ENCODE peak calls at places on chromosomes 16 and 17, in nine cellular contexts. One of them, this sample, is unnamed.

GRCh38 chr16:70589998-70590471 is 56.3 kb upstream of the IL34 start:
- DNase-seq in Caco-2: no peak
- DNase-seq in tibial artery: peak
- DNase-seq in thoracic aorta: no peak
- DNase-seq in body of pancreas: peak
- DNase-seq in endodermal cell: no peak
- DNase-seq in CD4-positive, alpha-beta T cell: no peak
- DNase-seq in tibial nerve: no peak
- DNase-seq in heart left ventricle: peak
- DNase-seq in this sample: no peak

GRCh38 chr16:54817432-54817831 is 113.2 kb upstream of the IRX5 start:
- DNase-seq in endodermal cell: peak
- DNase-seq in body of pancreas: no peak
- DNase-seq in tibial nerve: no peak
- DNase-seq in heart left ventricle: no peak
- DNase-seq in Caco-2: no peak
- DNase-seq in CD4-positive, alpha-beta T cell: no peak
- DNase-seq in tibial artery: no peak
- DNase-seq in thoracic aorta: no peak
- DNase-seq in this sample: no peak

GRCh38 chr16:4869147-4869790 is 22.0 kb downstream of the UBN1 start:
- DNase-seq in CD4-positive, alpha-beta T cell: no peak
- DNase-seq in tibial nerve: no peak
- DNase-seq in thoracic aorta: no peak
- DNase-seq in body of pancreas: peak
- DNase-seq in tibial artery: no peak
- DNase-seq in endodermal cell: no peak
- DNase-seq in Caco-2: no peak
- DNase-seq in heart left ventricle: no peak
- DNase-seq in this sample: no peak

GRCh38 chr17:50318551-50319310 is 27.2 kb upstream of the XYLT2 start:
- DNase-seq in Caco-2: peak
- DNase-seq in tibial nerve: no peak
- DNase-seq in endodermal cell: peak
- DNase-seq in heart left ventricle: no peak
- DNase-seq in CD4-positive, alpha-beta T cell: no peak
- DNase-seq in tibial artery: no peak
- DNase-seq in thoracic aorta: no peak
- DNase-seq in body of pancreas: no peak
- DNase-seq in this sample: no peak

GRCh38 chr16:1426734-1427451 is 4.0 kb upstream of the PERCC1 start:
- DNase-seq in tibial nerve: no peak
- DNase-seq in tibial artery: no peak
- DNase-seq in thoracic aorta: no peak
- DNase-seq in Caco-2: no peak
- DNase-seq in body of pancreas: no peak
- DNase-seq in endodermal cell: no peak
- DNase-seq in CD4-positive, alpha-beta T cell: no peak
- DNase-seq in heart left ventricle: no peak
- DNase-seq in this sample: no peak

GRCh38 chr16:81838794-81839193 is 59.7 kb downstream of the PLCG2 start:
- DNase-seq in heart left ventricle: no peak
- DNase-seq in body of pancreas: no peak
- DNase-seq in endodermal cell: no peak
- DNase-seq in tibial artery: no peak
- DNase-seq in Caco-2: no peak
- DNase-seq in tibial nerve: no peak
- DNase-seq in thoracic aorta: no peak
- DNase-seq in CD4-positive, alpha-beta T cell: no peak
- DNase-seq in this sample: peak

GRCh38 chr17:31095239-31096105 is 695 bp downstream of the NF1 start:
- DNase-seq in thoracic aorta: peak
- DNase-seq in heart left ventricle: peak
- DNase-seq in body of pancreas: peak
- DNase-seq in tibial artery: peak
- DNase-seq in endodermal cell: peak
- DNase-seq in CD4-positive, alpha-beta T cell: peak
- DNase-seq in Caco-2: peak
- DNase-seq in tibial nerve: no peak
- DNase-seq in this sample: peak

GRCh38 chr17:73952498-73953205 is 250.8 kb upstream of the RPL38 start:
- DNase-seq in thoracic aorta: no peak
- DNase-seq in tibial nerve: no peak
- DNase-seq in tibial artery: no peak
- DNase-seq in body of pancreas: peak
- DNase-seq in CD4-positive, alpha-beta T cell: peak
- DNase-seq in endodermal cell: peak
- DNase-seq in heart left ventricle: peak
- DNase-seq in Caco-2: no peak
- DNase-seq in this sample: peak

GRCh38 chr16:2912330-2913199 is 834 bp downstream of the FLYWCH1 start:
- DNase-seq in endodermal cell: peak
- DNase-seq in tibial nerve: no peak
- DNase-seq in body of pancreas: peak
- DNase-seq in thoracic aorta: no peak
- DNase-seq in Caco-2: no peak
- DNase-seq in CD4-positive, alpha-beta T cell: peak
- DNase-seq in tibial artery: no peak
- DNase-seq in heart left ventricle: peak
- DNase-seq in this sample: peak

GRCh38 chr17:30173649-30174048 is 57.0 kb downstream of the NSRP1 start:
- DNase-seq in CD4-positive, alpha-beta T cell: no peak
- DNase-seq in thoracic aorta: no peak
- DNase-seq in heart left ventricle: no peak
- DNase-seq in endodermal cell: no peak
- DNase-seq in Caco-2: no peak
- DNase-seq in tibial artery: no peak
- DNase-seq in tibial nerve: no peak
- DNase-seq in body of pancreas: no peak
- DNase-seq in this sample: peak

GRCh38 chr16:75309899-75310430 is 58.5 kb upstream of the BCAR1 start:
- DNase-seq in Caco-2: peak
- DNase-seq in tibial nerve: no peak
- DNase-seq in tibial artery: no peak
- DNase-seq in body of pancreas: no peak
- DNase-seq in heart left ventricle: no peak
- DNase-seq in endodermal cell: no peak
- DNase-seq in thoracic aorta: no peak
- DNase-seq in CD4-positive, alpha-beta T cell: no peak
- DNase-seq in this sample: no peak

GRCh38 chr17:29235904-29236303 is 10.8 kb upstream of the CRYBA1 start:
- DNase-seq in Caco-2: no peak
- DNase-seq in body of pancreas: no peak
- DNase-seq in tibial artery: no peak
- DNase-seq in CD4-positive, alpha-beta T cell: no peak
- DNase-seq in thoracic aorta: no peak
- DNase-seq in tibial nerve: no peak
- DNase-seq in heart left ventricle: no peak
- DNase-seq in endodermal cell: no peak
- DNase-seq in this sample: no peak

DNA sequence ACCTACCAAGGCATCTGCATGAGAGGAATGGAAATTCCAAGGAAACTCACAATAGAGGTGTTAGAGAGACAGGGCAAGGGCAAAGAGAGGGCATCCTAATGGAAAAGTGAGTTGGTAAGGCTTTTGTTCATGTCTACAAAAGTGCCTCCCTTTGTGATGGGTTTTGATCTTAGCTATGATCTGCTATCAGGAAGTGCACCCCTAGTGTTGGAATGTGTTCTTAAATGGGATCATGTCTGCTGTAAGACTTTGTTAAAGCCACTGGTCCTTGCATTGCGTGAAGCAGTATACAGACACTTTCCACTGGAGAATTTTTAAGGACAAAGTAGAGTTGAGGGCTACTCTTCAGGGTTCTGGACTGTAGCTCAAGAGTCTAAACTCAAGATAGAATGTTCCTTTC is 92.0 kb downstream of the MAP2K6 start:
- DNase-seq in body of pancreas: no peak
- DNase-seq in endodermal cell: no peak
- DNase-seq in heart left ventricle: no peak
- DNase-seq in thoracic aorta: no peak
- DNase-seq in Caco-2: no peak
- DNase-seq in tibial nerve: no peak
- DNase-seq in tibial artery: no peak
- DNase-seq in CD4-positive, alpha-beta T cell: no peak
- DNase-seq in this sample: no peak
- TF ChIP-seq CTCF in body of pancreas: no peak
- TF ChIP-seq CTCF in endodermal cell: peak
- TF ChIP-seq CTCF in heart left ventricle: no peak
- TF ChIP-seq CTCF in thoracic aorta: no peak
- TF ChIP-seq CTCF in Caco-2: peak
- TF ChIP-seq CTCF in tibial nerve: no peak
- TF ChIP-seq CTCF in tibial artery: no peak
- TF ChIP-seq CTCF in CD4-positive, alpha-beta T cell: peak
- TF ChIP-seq CTCF in this sample: no peak

DNA sequence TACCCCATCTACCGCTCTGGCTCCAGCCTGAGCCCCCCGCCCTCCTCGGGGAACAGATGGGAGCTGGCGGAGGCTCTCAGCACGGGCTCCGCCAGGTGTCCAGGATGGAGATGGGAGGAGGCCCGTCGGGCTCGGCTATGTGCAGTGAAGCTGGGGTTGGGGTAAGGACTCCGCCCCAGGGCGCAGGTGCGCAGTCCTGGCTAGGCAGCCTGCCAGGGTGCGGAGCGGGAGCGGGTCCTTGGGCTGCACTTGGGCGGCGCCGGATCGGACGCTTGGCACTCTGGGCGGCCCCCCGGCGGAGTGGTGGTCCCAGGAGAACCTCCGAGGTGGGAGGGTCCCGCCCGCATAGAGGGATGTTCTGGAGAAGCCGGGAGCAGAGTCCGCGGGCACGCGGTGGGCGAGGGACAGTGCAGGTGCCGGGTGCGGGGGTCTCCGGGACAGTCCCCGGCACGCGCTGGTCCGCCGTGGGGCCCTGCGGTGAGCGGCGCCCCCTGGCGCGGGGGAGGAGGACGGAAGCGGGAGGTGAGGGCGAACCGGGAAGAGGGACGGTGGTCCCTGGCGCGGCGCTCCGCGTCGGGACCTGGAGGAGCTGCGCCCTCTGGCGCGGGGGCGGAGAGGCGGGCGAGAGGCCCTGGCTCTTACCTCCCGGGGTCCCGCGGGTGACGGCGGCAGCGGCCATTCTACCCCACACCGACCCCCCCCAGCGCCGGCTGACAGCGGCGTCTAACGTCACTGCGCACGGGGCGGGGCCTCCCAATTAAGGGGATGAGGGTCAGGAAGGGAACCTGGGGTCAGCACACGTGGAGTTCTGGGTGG is at the start of gene CAMTA2:
- DNase-seq in heart left ventricle: peak
- DNase-seq in CD4-positive, alpha-beta T cell: peak
- DNase-seq in endodermal cell: peak
- DNase-seq in tibial nerve: peak
- DNase-seq in thoracic aorta: peak
- DNase-seq in Caco-2: peak
- DNase-seq in tibial artery: peak
- DNase-seq in body of pancreas: peak
- DNase-seq in this sample: peak
- TF ChIP-seq CTCF in heart left ventricle: peak
- TF ChIP-seq CTCF in CD4-positive, alpha-beta T cell: peak
- TF ChIP-seq CTCF in endodermal cell: peak
- TF ChIP-seq CTCF in tibial nerve: peak
- TF ChIP-seq CTCF in thoracic aorta: peak
- TF ChIP-seq CTCF in Caco-2: peak
- TF ChIP-seq CTCF in tibial artery: peak
- TF ChIP-seq CTCF in body of pancreas: peak
- TF ChIP-seq CTCF in this sample: peak

DNA sequence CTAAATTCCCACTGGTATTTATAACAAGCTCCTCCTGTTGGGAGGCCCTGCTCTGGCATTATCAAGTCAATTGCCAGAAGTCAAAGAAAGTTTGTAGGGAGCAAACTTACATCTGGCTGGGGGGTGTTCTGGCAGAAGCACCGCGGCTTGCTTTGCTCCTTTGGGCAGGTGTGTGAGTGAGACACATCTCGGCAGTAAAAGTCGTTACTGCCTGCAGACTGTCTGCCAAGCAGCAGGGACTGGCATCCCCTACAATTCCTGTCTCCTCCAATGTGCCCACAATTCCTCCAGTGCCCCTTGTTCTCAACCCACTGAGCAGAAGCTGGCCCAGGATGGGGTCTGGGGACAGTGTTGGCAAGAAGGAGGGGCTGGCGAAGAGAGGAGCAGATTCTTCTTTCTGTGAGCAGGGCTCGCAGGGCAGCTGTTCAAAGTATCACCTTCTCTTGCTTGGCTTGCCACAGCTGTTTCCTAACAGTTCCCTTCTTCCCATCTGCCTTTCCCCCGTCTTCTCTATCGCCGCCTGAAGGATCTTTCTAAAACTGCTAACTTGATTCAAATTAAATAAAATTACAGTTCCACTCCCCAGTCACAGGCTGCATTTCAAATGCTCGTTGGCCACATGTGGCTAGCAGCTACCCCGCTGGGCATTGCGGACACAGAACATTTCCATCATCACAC is 30.2 kb downstream of the SPACA3 start:
- DNase-seq in tibial nerve: no peak
- DNase-seq in tibial artery: no peak
- DNase-seq in CD4-positive, alpha-beta T cell: no peak
- DNase-seq in body of pancreas: no peak
- DNase-seq in heart left ventricle: no peak
- DNase-seq in Caco-2: no peak
- DNase-seq in endodermal cell: peak
- DNase-seq in thoracic aorta: no peak
- DNase-seq in this sample: no peak
- TF ChIP-seq CTCF in tibial nerve: no peak
- TF ChIP-seq CTCF in tibial artery: no peak
- TF ChIP-seq CTCF in CD4-positive, alpha-beta T cell: no peak
- TF ChIP-seq CTCF in body of pancreas: no peak
- TF ChIP-seq CTCF in heart left ventricle: no peak
- TF ChIP-seq CTCF in Caco-2: no peak
- TF ChIP-seq CTCF in endodermal cell: peak
- TF ChIP-seq CTCF in thoracic aorta: no peak
- TF ChIP-seq CTCF in this sample: no peak

GRCh38 chr17:13575466-13575865 is 26.3 kb downstream of the HS3ST3A1 start:
- DNase-seq in Caco-2: no peak
- DNase-seq in endodermal cell: no peak
- DNase-seq in thoracic aorta: no peak
- DNase-seq in tibial nerve: no peak
- DNase-seq in heart left ventricle: no peak
- DNase-seq in tibial artery: no peak
- DNase-seq in CD4-positive, alpha-beta T cell: no peak
- DNase-seq in body of pancreas: no peak
- DNase-seq in this sample: no peak

GRCh38 chr17:13575922-13576419 is 25.8 kb downstream of the HS3ST3A1 start:
- DNase-seq in heart left ventricle: no peak
- DNase-seq in CD4-positive, alpha-beta T cell: no peak
- DNase-seq in tibial artery: no peak
- DNase-seq in body of pancreas: no peak
- DNase-seq in endodermal cell: peak
- DNase-seq in Caco-2: no peak
- DNase-seq in thoracic aorta: no peak
- DNase-seq in tibial nerve: no peak
- DNase-seq in this sample: no peak

GRCh38 chr17:13581925-13582324 is 19.8 kb downstream of the HS3ST3A1 start:
- DNase-seq in Caco-2: no peak
- DNase-seq in CD4-positive, alpha-beta T cell: no peak
- DNase-seq in body of pancreas: no peak
- DNase-seq in tibial artery: no peak
- DNase-seq in thoracic aorta: no peak
- DNase-seq in heart left ventricle: no peak
- DNase-seq in endodermal cell: no peak
- DNase-seq in tibial nerve: no peak
- DNase-seq in this sample: no peak

GRCh38 chr17:13572581-13572980 is 29.1 kb downstream of the HS3ST3A1 start:
- DNase-seq in endodermal cell: no peak
- DNase-seq in tibial artery: no peak
- DNase-seq in tibial nerve: no peak
- DNase-seq in body of pancreas: no peak
- DNase-seq in CD4-positive, alpha-beta T cell: no peak
- DNase-seq in Caco-2: no peak
- DNase-seq in heart left ventricle: no peak
- DNase-seq in thoracic aorta: no peak
- DNase-seq in this sample: no peak

GRCh38 chr17:13576661-13577526 is 24.8 kb downstream of the HS3ST3A1 start:
- DNase-seq in tibial artery: no peak
- DNase-seq in heart left ventricle: no peak
- DNase-seq in tibial nerve: no peak
- DNase-seq in endodermal cell: no peak
- DNase-seq in body of pancreas: no peak
- DNase-seq in CD4-positive, alpha-beta T cell: no peak
- DNase-seq in thoracic aorta: no peak
- DNase-seq in Caco-2: no peak
- DNase-seq in this sample: no peak
- TF ChIP-seq CTCF in tibial artery: no peak
- TF ChIP-seq CTCF in heart left ventricle: no peak
- TF ChIP-seq CTCF in tibial nerve: no peak
- TF ChIP-seq CTCF in endodermal cell: no peak
- TF ChIP-seq CTCF in body of pancreas: no peak
- TF ChIP-seq CTCF in CD4-positive, alpha-beta T cell: no peak
- TF ChIP-seq CTCF in thoracic aorta: no peak
- TF ChIP-seq CTCF in Caco-2: no peak
- TF ChIP-seq CTCF in this sample: no peak

This sample was measured in GM13977.